ENCODE peak calls at places on chromosomes 3 and 15, in five cellular contexts. B is GM06990, W is choroid plexus epithelial cell, K is NCI-H2081, Z is NCI-H345. M is an unnamed sample.

GRCh38 chr3:12138044-12138443 is 20.7 kb downstream of the TIMP4 start:
- DNase-seq in B (no peak), W (peak; percentile 59), K (no peak), Z (no peak), M (peak; percentile 49)

GRCh38 chr3:43770426-43771103 is 79.8 kb downstream of the ABHD5 start:
- DNase-seq in W (peak; percentile 23), B (no peak), K (no peak), Z (peak; percentile 31), M (peak; percentile 81)

GRCh38 chr15:79283252-79284048 is 928 bp downstream of the ANKRD34C start:
- DNase-seq in Z (no peak), B (peak; percentile 18), K (no peak), W (peak; percentile 42), M (peak; percentile 88)

GRCh38 chr3:160929595-160929994 is 173.6 kb downstream of the PPM1L start:
- DNase-seq in Z (no peak), K (peak; percentile 37), W (peak; percentile 12), B (no peak), M (no peak)

GRCh38 chr3:143081844-143082778 is 37.5 kb upstream of the CHST2 start:
- DNase-seq in B (peak; percentile 83), K (no peak), W (no peak), Z (no peak), M (no peak)

GRCh38 chr3:126497936-126498335 is 19.6 kb downstream of the UROC1 start:
- DNase-seq in Z (no peak), B (no peak), K (no peak), W (no peak), M (no peak)

GRCh38 chr3:150172356-150172755 is 201.7 kb upstream of the PFN2 start:
- DNase-seq in Z (no peak), B (no peak), W (peak; percentile 27), K (no peak), M (no peak)

GRCh38 chr15:71386448-71387236 is 271.4 kb downstream of the THSD4 start:
- DNase-seq in W (peak; percentile 69), Z (peak; percentile 4), B (no peak), K (peak; percentile 18), M (no peak)

GRCh38 chr3:164360738-164361376 is 717.4 kb downstream of the SI start:
- DNase-seq in K (no peak), B (no peak), W (no peak), Z (no peak), M (no peak)

GRCh38 chr15:41971893-41972340 is 440 bp downstream of the EHD4 start:
- DNase-seq in B (no peak), Z (peak; percentile 38), W (no peak), K (no peak), M (peak; percentile 92)

GRCh38 chr3:115537669-115538068 is 85.6 kb upstream of the GAP43 start:
- DNase-seq in W (no peak), Z (no peak), K (no peak), B (no peak), M (no peak)

GRCh38 chr3:128859573-128860154 is 19.8 kb upstream of the ACAD9 start:
- DNase-seq in W (peak; percentile 13), B (no peak), K (no peak), Z (no peak), M (no peak)

GRCh38 chr3:24119321-24119751 is 174.2 kb downstream of the NR1D2 start:
- DNase-seq in B (no peak), K (no peak), Z (no peak), W (peak; percentile 86), M (no peak)

GRCh38 chr15:75508741-75509532 is 57.4 kb upstream of the SIN3A start:
- DNase-seq in B (peak; percentile 9), W (peak; percentile 87), Z (peak; percentile 8), K (no peak), M (no peak)

GRCh38 chr3:126269360-126269759 is 87.8 kb downstream of the KLF15 start:
- DNase-seq in K (no peak), W (peak; percentile 12), B (no peak), Z (no peak), M (no peak)

GRCh38 chr3:151925876-151926275 is 52.4 kb downstream of the SUCNR1 start:
- DNase-seq in Z (no peak), W (peak; percentile 74), K (no peak), B (no peak), M (no peak)

GRCh38 chr15:38662398-38662797 is 97.8 kb upstream of the RASGRP1 start:
- DNase-seq in W (no peak), K (no peak), Z (no peak), B (peak; percentile 52), M (no peak)

GRCh38 chr15:52960283-52960682 is 170.1 kb upstream of the ONECUT1 start:
- DNase-seq in K (no peak), Z (no peak), B (no peak), W (no peak), M (no peak)

GRCh38 chr15:97504031-97504430 is 456.5 kb upstream of the ARRDC4 start:
- DNase-seq in B (no peak), Z (no peak), W (peak; percentile 97), K (no peak), M (no peak)

GRCh38 chr3:122324871-122325323 is at the start of gene CSTA:
- DNase-seq in K (no peak), B (no peak), W (peak; percentile 13), Z (no peak), M (no peak)

GRCh38 chr15:88127477-88127799 is 129.1 kb downstream of the NTRK3 start:
- DNase-seq in K (no peak), Z (no peak), B (no peak), W (no peak), M (no peak)

GRCh38 chr3:186909078-186909853 is 21.1 kb upstream of the ST6GAL1 start:
- DNase-seq in B (peak; percentile 37), W (peak; percentile 58), K (no peak), Z (no peak), M (no peak)

GRCh38 chr15:81338422-81339007 is 14.6 kb upstream of the STARD5 start:
- DNase-seq in W (peak; percentile 95), B (no peak), Z (no peak), K (no peak), M (no peak)

GRCh38 chr3:183506674-183507290 is 48.7 kb downstream of the KLHL6 start:
- DNase-seq in B (no peak), W (no peak), Z (no peak), K (no peak), M (peak; percentile 40)

GRCh38 chr3:64365877-64366276 is 140.6 kb upstream of the PRICKLE2 start:
- DNase-seq in K (no peak), Z (no peak), B (no peak), W (no peak), M (no peak)

GRCh38 chr3:139317660-139318430 is 26.0 kb upstream of the MRPS22 start:
- DNase-seq in K (no peak), B (no peak), Z (no peak), W (no peak), M (no peak)

GRCh38 chr3:69354948-69355347 is 30.9 kb downstream of the FRMD4B start:
- DNase-seq in B (no peak), Z (no peak), K (no peak), W (no peak), M (no peak)

GRCh38 chr3:61865466-61865865 is 304.1 kb downstream of the PTPRG start:
- DNase-seq in Z (no peak), W (no peak), B (no peak), K (no peak), M (no peak)

GRCh38 chr3:53776494-53777101 is 69.6 kb downstream of the CHDH start:
- DNase-seq in K (no peak), W (no peak), Z (no peak), B (no peak), M (no peak)

M was measured in upper lobe of left lung.